ENCODE peak calls at places on chromosomes 1 and 21, in five cellular contexts. K is gastrocnemius medialis, Y is tibial nerve, Q is lower lobe of right lung, J is pancreas. P is an unnamed sample. For H3K36me3 and H3K27me3, the result is how much of the 10 kb centered on the place peaks cover.

GRCh38 chr1:193025218-193025617 is 33.9 kb downstream of the UCHL5 start:
- DNase-seq in K (no peak), Y (no peak), Q (no peak), J (no peak), P (no peak)

GRCh38 chr1:17696417-17697301 is 58.5 kb upstream of the ACTL8 start:
- DNase-seq in K (no peak), Y (peak), Q (no peak), J (no peak), P (no peak)

GRCh38 chr21:44537930-44538911 is 1.8 kb downstream of the KRTAP10-1 start:
- DNase-seq in K (no peak), Y (no peak), Q (peak), J (no peak), P (no peak)

GRCh38 chr1:224700915-224701531 is 84.9 kb downstream of the CNIH3 start:
- DNase-seq in K (no peak), Y (no peak), Q (no peak), J (no peak), P (no peak)

GRCh38 chr1:9317591-9318331 is 25.1 kb downstream of the SPSB1 start:
- DNase-seq in K (no peak), Y (no peak), Q (no peak), J (no peak), P (no peak)

GRCh38 chr1:17239420-17239819 is 9.5 kb upstream of the PADI3 start:
- DNase-seq in K (no peak), Y (peak), Q (no peak), J (peak), P (no peak)

GRCh38 chr1:182671779-182672486 is 12.5 kb downstream of the RGS8 start:
- DNase-seq in K (no peak), Y (no peak), Q (no peak), J (no peak), P (no peak)

GRCh38 chr1:15455522-15455921 is 1.0 kb upstream of the CELA2A start:
- DNase-seq in K (no peak), Y (no peak), Q (no peak), J (no peak), P (no peak)

GRCh38 chr1:30058966-30059365 is 664.4 kb downstream of the MATN1 start:
- DNase-seq in K (no peak), Y (no peak), Q (no peak), J (no peak), P (peak)

GRCh38 chr1:243946946-243947345 is 96.9 kb upstream of the AKT3 start:
- DNase-seq in K (no peak), Y (no peak), Q (no peak), J (no peak), P (no peak)

GRCh38 chr1:190633488-190633887 is 155.8 kb upstream of the BRINP3 start:
- DNase-seq in K (no peak), Y (no peak), Q (no peak), J (no peak), P (no peak)

GRCh38 chr1:40690919-40691537 is 476 bp upstream of the NFYC start:
- DNase-seq in K (no peak), Y (no peak), Q (no peak), J (no peak), P (no peak)

GRCh38 chr1:17176306-17177061 is 28.4 kb upstream of the PADI1 start:
- DNase-seq in K (no peak), Y (no peak), Q (no peak), J (no peak), P (peak)

GRCh38 chr1:183871142-183871541 is 66.2 kb downstream of the RGL1 start:
- DNase-seq in K (no peak), Y (peak), Q (no peak), J (no peak), P (no peak)

GRCh38 chr1:216459651-216460200 is 36.5 kb upstream of the USH2A start:
- DNase-seq in K (no peak), Y (no peak), Q (no peak), J (no peak), P (no peak)

GRCh38 chr1:155086182-155086741 is 7.6 kb downstream of the EFNA3 start:
- DNase-seq in K (no peak), Y (peak), Q (peak), J (no peak), P (peak)

GRCh38 chr1:248852548-248852947 is 6.3 kb downstream of the ZNF692 start:
- DNase-seq in K (no peak), Y (no peak), Q (no peak), J (no peak), P (no peak)

GRCh38 chr1:58721247-58721820 is 21.5 kb upstream of the MYSM1 start:
- DNase-seq in K (no peak), Y (no peak), Q (no peak), J (no peak), P (no peak)

DNA sequence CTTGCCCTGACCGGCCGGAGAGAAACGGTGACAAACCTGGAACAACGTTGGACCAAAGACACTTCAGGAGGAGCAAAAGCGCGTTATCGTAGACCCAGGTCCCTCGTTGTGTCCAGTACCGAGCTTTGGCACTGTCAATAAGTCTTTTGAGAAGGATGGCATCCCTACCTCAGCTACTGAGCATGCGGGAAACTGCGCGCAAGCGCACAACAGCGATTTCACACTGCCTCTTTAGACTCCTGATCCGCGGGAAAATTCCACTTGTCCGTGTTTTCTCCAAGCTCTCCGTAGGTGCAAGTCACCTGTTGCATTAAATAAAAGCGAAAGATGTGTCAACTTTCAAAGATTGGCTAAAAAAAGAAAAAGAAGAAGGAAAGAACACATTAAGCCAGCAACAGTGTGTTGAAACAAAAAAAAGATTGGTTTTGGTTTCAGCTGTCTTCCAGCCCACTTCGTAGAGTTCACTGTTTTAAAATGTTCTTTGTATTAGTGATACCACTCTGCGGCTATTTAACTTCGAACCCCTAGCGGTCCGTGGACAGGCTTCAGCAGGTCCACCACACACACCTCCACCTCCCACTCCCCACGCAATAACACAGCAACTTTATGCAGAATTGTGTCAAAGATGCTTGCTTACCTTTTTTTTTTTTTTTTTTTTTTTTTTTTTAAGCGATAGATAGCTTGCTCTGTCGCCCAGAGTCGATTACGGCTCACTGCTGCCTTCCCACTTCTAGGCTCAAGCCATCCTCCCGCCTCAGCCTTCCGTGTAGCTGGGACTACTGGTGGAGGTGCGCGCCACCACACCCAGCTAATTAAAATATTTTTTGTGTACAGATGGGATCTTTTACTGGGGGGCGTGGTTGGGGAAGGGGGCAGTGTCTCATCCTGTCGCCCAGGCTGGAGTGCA is at the start of gene BPNT1:
- DNase-seq in K (peak), Y (peak), Q (peak), J (peak), P (peak)
- TF ChIP-seq CTCF in K (no peak), Y (no peak), Q (no peak), J (no peak), P (no peak)

GRCh38 chr21:41913230-41913629 is 34.1 kb upstream of the PRDM15 start:
- DNase-seq in K (no peak), Y (no peak), Q (no peak), J (no peak), P (no peak)

GRCh38 chr21:41914358-41914757 is 35.2 kb upstream of the PRDM15 start:
- DNase-seq in K (no peak), Y (no peak), Q (no peak), J (no peak), P (no peak)

GRCh38 chr21:41916888-41917433 is 36.9 kb downstream of the C2CD2 start:
- DNase-seq in K (no peak), Y (no peak), Q (no peak), J (no peak), P (no peak)

GRCh38 chr21:41917531-41917930 is 36.3 kb downstream of the C2CD2 start:
- DNase-seq in K (no peak), Y (no peak), Q (no peak), J (no peak), P (no peak)

DNA sequence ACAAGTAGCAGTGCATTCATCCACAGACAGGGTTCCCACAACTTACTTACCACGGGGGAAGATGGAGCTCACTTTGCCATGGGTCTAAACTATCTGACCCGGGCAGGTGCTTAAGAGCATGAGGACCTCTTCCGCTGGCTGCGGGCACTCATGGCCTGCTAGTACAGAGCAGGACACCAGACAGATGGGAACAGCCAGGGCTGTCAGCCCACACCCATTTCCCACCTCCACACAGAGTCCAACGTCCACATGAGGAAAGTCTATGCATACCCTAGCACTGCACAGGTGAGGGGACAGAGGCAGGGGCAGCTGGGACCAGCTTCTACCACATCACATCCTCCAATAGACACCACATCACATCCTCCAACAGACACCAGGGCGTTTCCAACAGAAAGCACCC is 35.8 kb upstream of the PRDM15 start:
- DNase-seq in K (no peak), Y (no peak), Q (no peak), J (no peak), P (no peak)
- H3K36me3 ChIP-seq in K (under half), Y (half or more), Q (half or more), J (under half), P (under half)

GRCh38 chr1:34869754-34870153 is 10.2 kb upstream of the SMIM12 start:
- DNase-seq in K (no peak), Y (no peak), Q (no peak), J (no peak), P (no peak)
- H3K27me3 ChIP-seq in K (under half), Y (under half), Q (under half), J (under half), P (under half)

GRCh38 chr1:2193514-2194251 is 889 bp downstream of the FAAP20 start:
- DNase-seq in K (no peak), Y (no peak), Q (no peak), J (peak), P (no peak)

GRCh38 chr1:2195785-2196184 is 1.2 kb upstream of the FAAP20 start:
- DNase-seq in K (no peak), Y (no peak), Q (no peak), J (no peak), P (no peak)

GRCh38 chr1:2196901-2197638 is 2.5 kb upstream of the FAAP20 start:
- DNase-seq in K (no peak), Y (no peak), Q (no peak), J (no peak), P (no peak)

GRCh38 chr1:2194319-2194897 is at the start of gene FAAP20:
- DNase-seq in K (peak), Y (no peak), Q (no peak), J (no peak), P (no peak)

GRCh38 chr1:2194898-2195673 is 514 bp upstream of the FAAP20 start:
- DNase-seq in K (peak), Y (peak), Q (peak), J (peak), P (peak)
- TF ChIP-seq CTCF in K (peak), Y (peak), Q (peak), J (peak), P (peak)

DNA sequence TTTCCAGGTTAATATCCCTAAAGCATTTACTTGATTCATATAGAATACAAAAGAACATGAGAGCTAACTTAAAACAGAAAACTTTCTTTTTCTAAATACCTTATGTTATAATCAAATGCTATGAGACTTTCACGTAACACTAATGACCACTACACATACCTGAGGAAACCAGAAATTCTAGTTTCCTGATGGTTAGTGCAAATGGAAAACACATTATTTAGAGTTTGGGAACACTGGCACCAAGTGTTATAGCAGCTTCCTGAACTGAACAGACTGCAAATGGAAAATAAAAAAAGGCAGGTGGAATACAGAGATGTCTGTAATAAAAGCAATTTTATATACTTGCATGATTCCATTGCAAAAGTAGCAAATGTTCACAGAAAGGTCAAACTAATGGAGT is 15.5 kb downstream of the PAXBP1 start:
- DNase-seq in K (no peak), Y (no peak), Q (no peak), J (no peak), P (no peak)
- H3K36me3 ChIP-seq in K (under half), Y (half or more), Q (half or more), J (under half), P (half or more)

GRCh38 chr1:86913399-86913895 is 479 bp downstream of the SELENOF start:
- DNase-seq in K (peak), Y (peak), Q (no peak), J (peak), P (no peak)

GRCh38 chr1:86912501-86912900 is 1.4 kb downstream of the SELENOF start:
- DNase-seq in K (no peak), Y (no peak), Q (no peak), J (no peak), P (no peak)

GRCh38 chr1:86914635-86914997 is at the start of gene HS2ST1:
- DNase-seq in K (no peak), Y (no peak), Q (no peak), J (no peak), P (no peak)

GRCh38 chr1:86914998-86915736 is 732 bp downstream of the HS2ST1 start:
- DNase-seq in K (peak), Y (peak), Q (peak), J (peak), P (no peak)

GRCh38 chr1:86913896-86914634 is at the start of gene SELENOF:
- DNase-seq in K (peak), Y (peak), Q (peak), J (peak), P (peak)
- H3K27me3 ChIP-seq in K (under half), Y (under half), Q (under half), J (under half), P (under half)

GRCh38 chr1:150154143-150154542 is 4.4 kb downstream of the PLEKHO1 start:
- DNase-seq in K (no peak), Y (no peak), Q (no peak), J (no peak), P (no peak)
- TF ChIP-seq CTCF in K (no peak), Y (no peak), Q (no peak), J (no peak), P (no peak)

GRCh38 chr1:55416164-55416842 is 201.1 kb upstream of the USP24 start:
- DNase-seq in K (no peak), Y (no peak), Q (no peak), J (no peak), P (no peak)
- H3K36me3 ChIP-seq in K (under half), Y (under half), Q (under half), J (under half), P (under half)